ENCODE peak calls at places on chromosomes 11 and 22, in eight cellular contexts. K, E, G, C, Z, N, Y and D are unnamed samples.

GRCh38 chr11:120985718-120986569 is 38.0 kb upstream of the TBCEL start:
- DNase-seq in Z (peak), K (peak), G (peak), Y (no peak), C (peak), N (peak), E (peak), D (no peak)

GRCh38 chr22:22030493-22031182 is 48.1 kb upstream of the TOP3B start:
- DNase-seq in Z (no peak), C (no peak), Y (peak), K (no peak), G (no peak), E (no peak), N (peak), D (no peak)

GRCh38 chr11:832529-833113 is at the start of gene CD151:
- DNase-seq in E (peak), Y (peak), N (peak), K (no peak), G (no peak), Z (no peak), C (no peak), D (peak)

GRCh38 chr22:21778705-21779363 is 43.2 kb upstream of the YPEL1 start:
- DNase-seq in G (no peak), E (no peak), Y (no peak), K (no peak), C (no peak), Z (no peak), N (peak), D (no peak)

GRCh38 chr22:44452531-44453420 is 45.3 kb downstream of the RTL6 start:
- DNase-seq in N (no peak), K (no peak), C (no peak), G (no peak), Z (peak), Y (peak), E (no peak), D (no peak)

GRCh38 chr22:27642104-27642800 is 159.3 kb downstream of the MN1 start:
- DNase-seq in G (no peak), E (no peak), Z (no peak), K (peak), C (no peak), N (no peak), Y (no peak), D (no peak)

GRCh38 chr11:133029096-133029495 is 503.2 kb downstream of the OPCML start:
- DNase-seq in Y (no peak), Z (no peak), E (no peak), N (no peak), C (no peak), K (no peak), G (no peak), D (no peak)

GRCh38 chr11:64312947-64313346 is 4.4 kb downstream of the TRMT112 start:
- DNase-seq in G (no peak), Z (no peak), E (no peak), Y (no peak), K (no peak), N (no peak), C (no peak), D (no peak)

GRCh38 chr11:125627236-125627910 is 2.4 kb downstream of the CHEK1 start:
- DNase-seq in Y (no peak), C (no peak), Z (no peak), E (no peak), G (no peak), N (no peak), K (no peak), D (no peak)

GRCh38 chr22:24521791-24522245 is 26.7 kb downstream of the UPB1 start:
- DNase-seq in Z (peak), K (peak), N (peak), G (peak), Y (no peak), E (no peak), C (peak), D (no peak)

GRCh38 chr11:71342951-71343827 is 90.8 kb upstream of the SHANK2 start:
- DNase-seq in C (no peak), N (peak), G (peak), E (no peak), Y (peak), Z (peak), K (peak), D (no peak)

GRCh38 chr22:28440517-28441366 is 238.9 kb downstream of the TTC28 start:
- DNase-seq in K (no peak), E (no peak), C (no peak), N (peak), Y (no peak), G (no peak), Z (no peak), D (no peak)

GRCh38 chr22:30694638-30695350 is at the start of gene OSBP2:
- DNase-seq in Y (no peak), G (peak), Z (peak), C (peak), K (peak), N (peak), E (peak), D (no peak)

GRCh38 chr11:61347916-61348461 is 13.7 kb downstream of the CYB561A3 start:
- DNase-seq in Y (no peak), K (no peak), C (no peak), Z (peak), E (no peak), G (no peak), N (peak), D (no peak)

GRCh38 chr11:128686745-128687177 is 7.1 kb upstream of the FLI1 start:
- DNase-seq in N (peak), E (peak), K (no peak), Y (peak), Z (peak), G (peak), C (peak), D (peak)

GRCh38 chr11:41316726-41317125 is 142.7 kb downstream of the LRRC4C start:
- DNase-seq in N (no peak), K (no peak), Z (no peak), Y (no peak), E (no peak), C (no peak), G (no peak), D (no peak)

GRCh38 chr11:36333468-36333867 is 37.4 kb downstream of the PRR5L start:
- DNase-seq in C (no peak), N (peak), Y (no peak), E (no peak), Z (no peak), G (no peak), K (no peak), D (no peak)

GRCh38 chr11:54558407-54558806 is 45.4 kb downstream of the OR4C46 start:
- DNase-seq in Z (no peak), E (no peak), C (no peak), G (no peak), Y (no peak), K (no peak), N (no peak), D (no peak)

GRCh38 chr11:15645201-15645600 is 530.5 kb downstream of the INSC start:
- DNase-seq in C (no peak), E (no peak), Y (no peak), G (no peak), N (no peak), Z (no peak), K (no peak), D (no peak)

GRCh38 chr22:28942801-28943500 is 59.6 kb downstream of the ZNRF3 start:
- DNase-seq in N (no peak), E (no peak), Y (no peak), G (no peak), K (peak), C (no peak), Z (no peak), D (no peak)

GRCh38 chr11:105177658-105178057 is 38.1 kb upstream of the CARD18 start:
- DNase-seq in K (no peak), Z (no peak), N (peak), Y (no peak), C (no peak), E (no peak), G (no peak), D (no peak)

GRCh38 chr22:24390576-24390975 is 36.8 kb upstream of the ADORA2A start:
- DNase-seq in G (no peak), E (no peak), Y (no peak), C (no peak), N (peak), Z (no peak), K (no peak), D (no peak)

GRCh38 chr11:128334311-128335044 is 252.9 kb downstream of the ETS1 start:
- DNase-seq in K (no peak), E (no peak), G (peak), N (peak), C (no peak), Z (peak), Y (no peak), D (no peak)

GRCh38 chr11:123063396-123064267 is 1.7 kb upstream of the HSPA8 start:
- DNase-seq in N (peak), E (peak), Y (peak), K (no peak), C (peak), Z (no peak), G (no peak), D (no peak)

GRCh38 chr11:76147106-76147735 is 59.1 kb downstream of the WNT11 start:
- DNase-seq in G (no peak), Y (no peak), E (no peak), K (no peak), N (no peak), C (no peak), Z (no peak), D (no peak)

GRCh38 chr11:70546179-70546940 is 148.0 kb downstream of the CTTN start:
- DNase-seq in Z (peak), E (no peak), Y (no peak), N (no peak), K (no peak), C (no peak), G (peak), D (no peak)

GRCh38 chr11:19769820-19770219 is 57.2 kb downstream of the NAV2 start:
- DNase-seq in C (no peak), E (no peak), N (peak), Z (no peak), G (no peak), K (no peak), Y (no peak), D (no peak)

GRCh38 chr11:78564037-78564888 is 10.4 kb downstream of the NARS2 start:
- DNase-seq in N (peak), E (peak), K (peak), G (no peak), C (peak), Y (peak), Z (no peak), D (no peak)

GRCh38 chr11:46294365-46295309 is 17.2 kb downstream of the CREB3L1 start:
- DNase-seq in N (peak), G (no peak), Z (peak), E (no peak), K (peak), Y (no peak), C (no peak), D (no peak)

GRCh38 chr11:44138286-44138685 is 42.8 kb downstream of the EXT2 start:
- DNase-seq in Y (no peak), E (no peak), G (no peak), C (no peak), N (no peak), Z (no peak), K (no peak), D (no peak)

GRCh38 chr11:77324508-77324907 is 23.0 kb upstream of the GDPD4 start:
- DNase-seq in Y (no peak), C (no peak), Z (no peak), E (no peak), N (no peak), K (no peak), G (no peak), D (no peak)

GRCh38 chr11:120168960-120169681 is 31.2 kb upstream of the TRIM29 start:
- DNase-seq in K (peak), C (peak), G (peak), N (peak), Z (peak), E (peak), Y (no peak), D (no peak)

GRCh38 chr11:44400431-44400830 is 90.5 kb upstream of the ALX4 start:
- DNase-seq in Y (no peak), G (no peak), N (no peak), K (no peak), Z (no peak), C (no peak), E (no peak), D (no peak)

DNA sequence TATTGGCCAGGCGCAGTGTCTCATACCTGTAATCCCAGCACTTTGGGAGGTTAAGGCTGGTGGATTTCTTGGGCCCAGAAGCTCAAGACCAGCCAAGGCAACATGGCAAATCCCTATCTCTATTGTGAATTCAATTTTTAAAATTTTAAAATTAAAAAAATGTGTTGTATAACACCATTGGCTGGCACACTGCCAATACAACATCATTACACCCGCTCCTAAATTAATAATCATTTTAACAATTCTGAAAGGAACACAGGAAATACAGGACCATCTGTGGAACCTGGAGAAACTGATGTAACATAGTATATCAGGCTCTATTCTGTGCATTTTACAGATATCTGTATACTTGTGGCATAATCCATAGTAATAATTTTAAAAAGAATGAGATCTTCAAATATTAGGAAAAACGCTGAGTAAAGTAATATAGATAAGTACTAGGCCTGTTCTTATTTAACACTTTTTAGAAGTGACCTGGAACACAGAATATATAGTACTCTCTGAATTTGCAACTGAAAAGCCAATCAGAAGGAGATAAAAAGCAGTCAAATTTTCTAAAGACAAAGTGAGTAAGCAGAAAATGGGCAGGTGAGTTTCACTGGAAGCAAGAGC is 124.3 kb downstream of the APOL5 start:
- DNase-seq in N (no peak), C (no peak), K (no peak), E (no peak), Y (no peak), Z (no peak), G (no peak), D (no peak)
- H3K27ac ChIP-seq in N (peak), C (no peak), K (no peak), E (no peak), Y (no peak), Z (no peak), G (no peak), D (no peak)

DNA sequence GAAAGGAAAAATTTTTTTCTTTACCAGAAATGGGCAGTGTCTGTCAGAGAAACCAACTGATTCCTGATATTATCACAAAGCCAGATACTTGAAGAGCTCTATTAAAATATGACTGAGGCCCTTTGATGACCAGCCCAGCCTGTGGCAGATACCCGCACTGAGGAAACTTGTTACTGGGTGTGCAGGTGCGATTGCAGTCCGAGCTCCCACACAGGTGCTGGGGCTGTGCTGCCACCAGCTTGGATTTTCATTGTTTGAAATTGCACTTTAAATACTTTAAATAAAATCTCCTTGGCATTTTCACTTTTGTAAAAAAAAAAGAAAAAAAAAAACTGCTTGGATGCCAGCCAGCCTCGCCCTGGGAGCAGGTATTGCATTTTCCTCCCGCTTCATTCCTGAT is 21.1 kb downstream of the EHF start:
- DNase-seq in E (no peak), Z (no peak), N (no peak), G (no peak), C (no peak), Y (no peak), K (no peak), D (no peak)
- H3K27ac ChIP-seq in E (no peak), Z (no peak), N (no peak), G (peak), C (no peak), Y (no peak), K (no peak), D (no peak)

GRCh38 chr11:2714463-2714800 is 14.6 kb upstream of the KCNQ1OT1 start:
- DNase-seq in Z (peak), G (no peak), C (no peak), Y (no peak), K (no peak), E (no peak), N (no peak), D (no peak)
- H3K27ac ChIP-seq in Z (no peak), G (no peak), C (no peak), Y (no peak), K (no peak), E (no peak), N (no peak), D (no peak)

GRCh38 chr11:6911946-6912345 is 8.9 kb upstream of the OR2D3 start:
- DNase-seq in N (peak), K (no peak), C (no peak), Z (no peak), Y (no peak), E (no peak), G (no peak), D (no peak)

DNA sequence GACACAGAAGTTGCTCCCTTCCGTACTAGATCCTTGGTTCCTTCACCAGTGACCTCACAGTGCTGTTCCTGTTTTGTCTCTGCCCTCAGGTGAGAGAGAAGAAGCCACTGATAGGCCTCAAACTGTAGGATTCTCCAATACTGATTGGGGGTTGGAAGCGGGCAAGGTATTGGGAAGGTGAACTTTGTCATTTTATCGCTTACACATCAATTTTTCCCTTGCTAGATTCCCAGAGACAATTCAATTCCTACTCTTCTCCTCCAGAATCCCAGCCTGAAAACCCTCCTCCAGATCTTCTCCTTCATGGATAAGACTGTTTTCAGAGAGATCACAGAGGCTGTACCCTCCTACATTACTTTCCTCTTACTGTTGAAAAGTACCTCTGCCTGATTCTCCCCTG is 9.4 kb upstream of the OR2D3 start:
- DNase-seq in C (no peak), Z (no peak), Y (no peak), E (no peak), K (no peak), G (no peak), N (no peak), D (no peak)
- H3K27ac ChIP-seq in C (no peak), Z (no peak), Y (no peak), E (no peak), K (no peak), G (no peak), N (no peak), D (no peak)

GRCh38 chr22:37659897-37660708 is 1.6 kb downstream of the PDXP start:
- DNase-seq in K (no peak), Z (no peak), C (no peak), Y (no peak), G (no peak), E (no peak), N (no peak), D (no peak)

GRCh38 chr22:37660709-37661045 is 2.2 kb downstream of the PDXP start:
- DNase-seq in K (no peak), Y (no peak), E (no peak), Z (no peak), G (no peak), N (no peak), C (no peak), D (no peak)

GRCh38 chr22:37657590-37658132 is 862 bp upstream of the PDXP start:
- DNase-seq in C (no peak), K (no peak), G (no peak), Y (no peak), E (no peak), N (no peak), Z (no peak), D (no peak)

GRCh38 chr22:37658133-37659065 is at the start of gene PDXP:
- DNase-seq in C (peak), G (peak), Y (peak), N (peak), E (peak), K (peak), Z (peak), D (peak)

GRCh38 chr22:37659066-37659896 is 758 bp downstream of the PDXP start:
- DNase-seq in Z (no peak), C (no peak), G (peak), Y (peak), N (no peak), K (no peak), E (no peak), D (no peak)
- H3K27ac ChIP-seq in Z (no peak), C (peak), G (no peak), Y (peak), N (no peak), K (no peak), E (peak), D (no peak)

GRCh38 chr11:84339796-84340195 is 1053.6 kb upstream of the CCDC90B start:
- DNase-seq in N (no peak), E (no peak), K (no peak), Z (no peak), G (no peak), C (no peak), Y (no peak), D (no peak)
- H3K27ac ChIP-seq in N (no peak), E (no peak), K (no peak), Z (no peak), G (no peak), C (no peak), Y (no peak), D (no peak)

DNA sequence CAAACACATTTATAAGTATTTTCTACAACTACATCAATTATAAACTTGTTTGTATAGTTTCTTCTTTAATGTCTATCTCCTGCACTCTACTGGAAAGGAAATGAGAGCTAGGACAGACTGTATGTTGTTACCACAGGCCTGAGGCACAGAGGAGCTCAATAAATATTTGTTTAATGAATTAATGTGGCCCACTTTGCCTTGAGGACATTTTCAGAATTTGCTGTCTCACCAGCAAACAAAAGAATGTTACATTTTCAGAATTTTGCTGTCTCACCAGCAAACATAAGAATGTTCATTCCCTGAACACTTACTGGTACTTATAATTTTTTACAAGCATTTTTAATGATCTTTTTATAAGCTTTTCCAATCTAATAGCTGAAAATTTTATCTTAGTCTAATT is 41.9 kb upstream of the WNT7B start:
- DNase-seq in C (no peak), G (no peak), N (no peak), Z (no peak), K (no peak), E (no peak), Y (no peak), D (no peak)
- H3K27ac ChIP-seq in C (no peak), G (no peak), N (no peak), Z (no peak), K (no peak), E (no peak), Y (no peak), D (no peak)